ENCODE peak calls at places on chromosome 21, in nine cellular contexts. O is BE2C, I is GM23338, L is astrocyte of the spinal cord, Z is cardiac muscle cell, N is thyroid gland, S is ovary, T is thoracic aorta, P is AG09309. H is an unnamed sample.

GRCh38 chr21:44657635-44658183 is at the start of gene KRTAP12-3:
- DNase-seq in L (no peak), S (no peak), N (no peak), P (no peak), T (no peak), O (no peak), Z (no peak), I (no peak), H (no peak)

GRCh38 chr21:28358702-28359101 is 634.0 kb downstream of the LTN1 start:
- DNase-seq in Z (no peak), L (no peak), I (no peak), N (no peak), O (no peak), P (no peak), S (no peak), T (no peak), H (no peak)

GRCh38 chr21:21415741-21416140 is 417.5 kb downstream of the NCAM2 start:
- DNase-seq in L (peak), P (no peak), Z (no peak), N (no peak), I (no peak), T (no peak), O (no peak), S (no peak), H (no peak)

GRCh38 chr21:42980312-42980958 is 6.1 kb downstream of the PKNOX1 start:
- DNase-seq in N (no peak), Z (no peak), L (no peak), S (no peak), T (no peak), I (no peak), O (no peak), P (no peak), H (no peak)

GRCh38 chr21:39595465-39595864 is 17.3 kb upstream of the B3GALT5 start:
- DNase-seq in L (no peak), S (no peak), Z (no peak), P (no peak), I (no peak), N (no peak), T (no peak), O (no peak), H (no peak)

GRCh38 chr21:25956993-25957714 is 213.4 kb downstream of the APP start:
- DNase-seq in S (no peak), I (no peak), T (no peak), O (no peak), P (peak), N (no peak), L (peak), Z (no peak), H (peak)

GRCh38 chr21:44929242-44929798 is 8.6 kb upstream of the ITGB2 start:
- DNase-seq in S (no peak), O (no peak), N (no peak), I (no peak), P (no peak), Z (no peak), T (no peak), L (no peak), H (no peak)

GRCh38 chr21:26070822-26071425 is 99.6 kb downstream of the APP start:
- DNase-seq in Z (no peak), P (peak), L (peak), S (peak), T (no peak), N (peak), I (peak), O (peak), H (no peak)

GRCh38 chr21:27528697-27529096 is 561.8 kb upstream of the ADAMTS5 start:
- DNase-seq in N (no peak), S (no peak), I (no peak), T (no peak), L (no peak), Z (no peak), O (no peak), P (no peak), H (no peak)

GRCh38 chr21:24076179-24076578 is 1531.1 kb downstream of the MRPL39 start:
- DNase-seq in N (no peak), Z (no peak), O (no peak), S (no peak), L (peak), I (no peak), P (no peak), T (no peak), H (peak)

GRCh38 chr21:39625211-39625895 is 12.6 kb downstream of the B3GALT5 start:
- DNase-seq in I (no peak), S (no peak), O (no peak), N (no peak), Z (no peak), T (no peak), P (no peak), L (no peak), H (no peak)

GRCh38 chr21:42790520-42790919 is 88.8 kb downstream of the WDR4 start:
- DNase-seq in L (no peak), N (no peak), O (no peak), I (no peak), Z (no peak), T (no peak), P (no peak), S (no peak), H (no peak)

GRCh38 chr21:38824124-38824822 is 18.5 kb downstream of the ETS2 start:
- DNase-seq in T (no peak), Z (no peak), P (no peak), I (no peak), N (no peak), O (no peak), S (no peak), L (no peak), H (no peak)

GRCh38 chr21:44920694-44921604 is at the start of gene ITGB2:
- DNase-seq in L (no peak), Z (no peak), N (no peak), P (no peak), I (peak), S (no peak), O (no peak), T (no peak), H (no peak)

GRCh38 chr21:26388731-26389231 is 184.3 kb downstream of the CYYR1 start:
- DNase-seq in S (no peak), Z (no peak), I (no peak), T (no peak), O (peak), P (no peak), N (no peak), L (peak), H (peak)

GRCh38 chr21:36430841-36431240 is 45.6 kb downstream of the CHAF1B start:
- DNase-seq in I (no peak), S (no peak), O (no peak), Z (no peak), N (no peak), L (peak), T (no peak), P (no peak), H (no peak)
- H3K4me3 ChIP-seq in I (no peak), S (no peak), O (no peak), Z (no peak), N (no peak), L (peak), T (peak), P (peak), H (no peak)

DNA sequence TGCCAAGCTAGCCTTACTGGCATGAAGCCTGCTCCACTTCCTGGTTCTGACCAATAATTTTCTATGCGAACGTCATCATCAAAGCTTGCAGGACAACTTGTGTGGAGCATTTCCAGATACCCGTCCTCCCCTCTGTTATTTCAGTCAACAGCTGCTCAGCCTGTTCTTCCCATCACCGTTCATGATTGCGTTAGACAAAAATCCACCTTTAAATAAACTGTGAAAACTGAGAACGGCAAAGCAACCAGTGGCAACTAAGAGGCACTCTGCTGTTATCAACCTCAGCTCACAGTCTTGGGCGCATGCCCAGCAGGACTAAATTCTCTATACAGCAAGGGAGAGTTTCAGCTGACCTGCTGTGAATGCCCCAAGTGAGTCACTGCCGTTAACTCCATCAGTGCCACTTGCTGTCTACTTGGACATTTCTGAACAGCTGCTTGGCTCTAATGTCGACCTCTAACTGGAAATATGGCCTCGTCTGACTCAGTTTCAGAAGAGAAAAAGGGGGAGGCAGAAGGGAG is 207.4 kb upstream of the RUNX1 start:
- DNase-seq in I (no peak), T (peak), N (peak), S (peak), L (peak), O (no peak), Z (peak), P (peak), H (peak)
- H3K4me3 ChIP-seq in I (no peak), T (peak), N (no peak), S (no peak), L (peak), O (no peak), Z (no peak), P (no peak), H (no peak)

GRCh38 chr21:41763996-41764395 is 2.9 kb downstream of the RIPK4 start:
- DNase-seq in P (no peak), T (no peak), O (no peak), N (no peak), I (no peak), Z (no peak), S (no peak), L (no peak), H (no peak)

GRCh38 chr21:41766883-41767605 is at the start of gene RIPK4:
- DNase-seq in O (no peak), Z (peak), L (peak), T (no peak), I (peak), S (no peak), P (no peak), N (peak), H (no peak)

GRCh38 chr21:41766051-41766882 is 585 bp downstream of the RIPK4 start:
- DNase-seq in I (no peak), S (no peak), N (peak), P (no peak), L (no peak), O (no peak), Z (no peak), T (no peak), H (no peak)

GRCh38 chr21:41764558-41765392 is 2.1 kb downstream of the RIPK4 start:
- DNase-seq in T (no peak), N (no peak), P (no peak), S (no peak), I (no peak), Z (no peak), O (no peak), L (no peak), H (no peak)

GRCh38 chr21:41765393-41765950 is 1.4 kb downstream of the RIPK4 start:
- DNase-seq in S (no peak), N (no peak), Z (no peak), T (no peak), O (no peak), I (no peak), P (no peak), L (no peak), H (no peak)
- H3K4me3 ChIP-seq in S (no peak), N (no peak), Z (no peak), T (no peak), O (no peak), I (peak), P (no peak), L (no peak), H (no peak)

GRCh38 chr21:15138475-15138874 is 73.7 kb upstream of the NRIP1 start:
- DNase-seq in L (no peak), I (no peak), S (peak), Z (no peak), P (no peak), T (no peak), N (no peak), O (peak), H (peak)
- H3K4me3 ChIP-seq in L (no peak), I (no peak), S (no peak), Z (no peak), P (no peak), T (no peak), N (no peak), O (no peak), H (no peak)

GRCh38 chr21:17461014-17461413 is 51.8 kb upstream of the CXADR start:
- DNase-seq in P (peak), I (no peak), T (no peak), O (no peak), S (peak), Z (no peak), L (peak), N (no peak), H (peak)

GRCh38 chr21:17462276-17462981 is 50.4 kb upstream of the CXADR start:
- DNase-seq in P (no peak), N (no peak), L (peak), I (no peak), S (no peak), O (no peak), Z (no peak), T (no peak), H (no peak)

GRCh38 chr21:17463441-17463840 is 49.4 kb upstream of the CXADR start:
- DNase-seq in Z (no peak), S (no peak), N (no peak), P (peak), L (peak), T (no peak), O (no peak), I (no peak), H (peak)

GRCh38 chr21:17460094-17460493 is 52.7 kb upstream of the CXADR start:
- DNase-seq in N (no peak), T (no peak), S (no peak), L (no peak), I (no peak), O (no peak), P (no peak), Z (no peak), H (no peak)

DNA sequence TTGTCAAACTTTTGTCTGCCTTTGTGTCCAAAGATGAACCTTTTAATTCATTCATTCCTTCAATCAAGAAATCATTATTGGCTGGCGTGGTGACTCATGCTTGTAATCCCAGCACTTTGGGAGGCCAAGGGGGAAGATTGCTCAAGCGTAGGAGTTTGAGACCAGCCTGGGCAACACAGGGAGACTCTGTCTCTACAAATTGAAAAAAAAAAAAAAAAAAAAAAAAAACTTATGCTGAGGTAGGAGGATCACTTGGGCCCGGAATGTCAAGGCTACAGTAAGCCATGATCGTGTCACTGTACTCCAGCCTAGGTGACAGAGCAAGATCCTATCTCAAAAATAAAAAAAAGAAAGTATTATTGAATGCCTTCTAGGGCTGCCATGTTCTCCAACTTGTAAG is 51.3 kb upstream of the CXADR start:
- DNase-seq in P (no peak), N (no peak), I (no peak), O (no peak), S (no peak), L (peak), T (no peak), Z (no peak), H (no peak)
- H3K4me3 ChIP-seq in P (no peak), N (no peak), I (no peak), O (no peak), S (no peak), L (no peak), T (no peak), Z (no peak), H (no peak)

DNA sequence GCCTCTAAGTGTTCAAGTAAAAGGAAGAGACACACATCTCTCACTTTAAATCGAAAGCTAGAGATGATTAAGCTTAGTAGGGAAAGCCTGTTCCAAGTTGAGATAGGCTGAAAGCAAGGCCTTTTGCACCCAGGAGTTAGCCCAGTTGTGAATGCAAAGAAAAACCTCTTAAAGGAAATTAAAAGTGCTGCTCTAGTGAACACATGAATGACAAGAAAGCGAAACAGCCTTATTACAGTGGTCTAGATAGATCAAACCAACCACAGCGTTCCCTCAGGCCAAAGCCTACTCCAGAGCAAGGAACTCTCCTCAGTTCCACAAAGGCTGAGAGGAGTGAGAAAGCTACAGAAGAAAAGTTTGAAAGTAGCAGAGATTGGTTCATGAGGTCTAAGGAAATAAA is 14.9 kb downstream of the TCP10L start:
- DNase-seq in Z (no peak), I (no peak), N (no peak), O (no peak), L (no peak), S (no peak), P (no peak), T (no peak), H (no peak)
- H3K4me3 ChIP-seq in Z (no peak), I (no peak), N (no peak), O (no peak), L (no peak), S (no peak), P (no peak), T (no peak), H (no peak)

GRCh38 chr21:45972353-45972715 is 9.2 kb upstream of the COL6A1 start:
- DNase-seq in N (no peak), O (no peak), S (peak), Z (no peak), L (no peak), I (peak), T (no peak), P (no peak), H (no peak)
- H3K4me3 ChIP-seq in N (no peak), O (peak), S (peak), Z (no peak), L (no peak), I (peak), T (peak), P (peak), H (peak)

DNA sequence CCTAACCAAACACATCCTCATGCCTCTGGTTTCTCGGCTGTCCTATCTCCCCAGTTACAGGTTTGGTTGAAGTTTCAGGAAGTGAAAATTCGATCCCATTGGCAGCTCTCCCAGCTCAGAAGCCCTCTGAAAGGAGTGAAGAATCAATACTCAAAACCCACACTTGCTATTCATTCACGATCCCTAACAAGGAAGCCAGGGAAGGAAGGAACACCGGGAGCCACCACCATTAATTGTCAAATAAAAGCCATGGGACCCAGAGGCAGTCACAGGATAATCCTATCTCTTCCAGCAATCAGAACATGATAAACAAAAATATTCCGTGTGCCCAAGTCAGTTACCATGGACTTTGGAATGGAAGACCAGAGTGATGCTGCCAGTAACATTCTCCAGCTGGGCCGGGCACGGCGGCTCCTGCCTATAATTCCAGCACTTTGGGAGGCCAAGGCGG is 7.0 kb downstream of the TMPRSS2 start:
- DNase-seq in T (no peak), N (no peak), P (no peak), Z (no peak), I (no peak), O (no peak), L (no peak), S (no peak), H (no peak)
- H3K4me3 ChIP-seq in T (no peak), N (no peak), P (no peak), Z (no peak), I (no peak), O (no peak), L (no peak), S (no peak), H (no peak)

H was measured in skeletal muscle cell.